ENCODE peak calls at places on chromosomes 7 and 10, in four cellular contexts. D is glutamatergic neuron; I is AG04450; A is CD4-positive, alpha-beta T cell. K is an unnamed sample.

GRCh38 chr10:108014902-108015177 is 850.3 kb upstream of the SORCS1 start:
- DNase-seq in D (no peak), I (no peak), A (no peak), K (no peak)

GRCh38 chr7:128099204-128099671 is 68.0 kb upstream of the LRRC4 start:
- DNase-seq in D (no peak), I (no peak), A (no peak), K (no peak)

GRCh38 chr10:17910144-17910789 is 41.5 kb upstream of the SLC39A12 start:
- DNase-seq in D (peak), I (peak), A (no peak), K (peak)

GRCh38 chr7:150432915-150433892 is 17.2 kb upstream of the GIMAP8 start:
- DNase-seq in D (no peak), I (no peak), A (no peak), K (no peak)

GRCh38 chr7:150858236-150859197 is 6.2 kb downstream of the AOC1 start:
- DNase-seq in D (no peak), I (no peak), A (no peak), K (no peak)

GRCh38 chr7:75809396-75809795 is 4.2 kb downstream of the CCL24 start:
- DNase-seq in D (no peak), I (no peak), A (no peak), K (no peak)

GRCh38 chr10:529831-530230 is 159.6 kb downstream of the DIP2C start:
- DNase-seq in D (no peak), I (no peak), A (no peak), K (no peak)

GRCh38 chr7:117041007-117041406 is 87.7 kb downstream of the ST7 start:
- DNase-seq in D (no peak), I (peak), A (no peak), K (no peak)

GRCh38 chr10:120574986-120575385 is 118.0 kb downstream of the PLPP4 start:
- DNase-seq in D (no peak), I (no peak), A (no peak), K (no peak)

GRCh38 chr10:101071266-101071884 is 9.6 kb downstream of the KAZALD1 start:
- DNase-seq in D (no peak), I (no peak), A (no peak), K (no peak)

GRCh38 chr10:17203416-17203815 is 1.9 kb upstream of the TRDMT1 start:
- DNase-seq in D (no peak), I (no peak), A (no peak), K (no peak)

GRCh38 chr10:54758791-54759190 is 42.2 kb downstream of the PCDH15 start:
- DNase-seq in D (no peak), I (no peak), A (no peak), K (no peak)

GRCh38 chr10:56139405-56139804 is 221.7 kb downstream of the ZWINT start:
- DNase-seq in D (no peak), I (no peak), A (no peak), K (no peak)

GRCh38 chr10:73734028-73734720 is 10.0 kb upstream of the SEC24C start:
- DNase-seq in D (no peak), I (no peak), A (no peak), K (no peak)

GRCh38 chr7:155881471-155882350 is 69.4 kb upstream of the SHH start:
- DNase-seq in D (no peak), I (no peak), A (no peak), K (no peak)

GRCh38 chr7:87600130-87601124 is at the start of gene ABCB1:
- DNase-seq in D (peak), I (no peak), A (peak), K (peak)

GRCh38 chr10:111874586-111874985 is 309.0 kb downstream of the GPAM start:
- DNase-seq in D (no peak), I (no peak), A (no peak), K (no peak)

GRCh38 chr10:28302668-28303488 is at the start of gene MPP7:
- DNase-seq in D (peak), I (peak), A (peak), K (peak)
- TF ChIP-seq CTCF in D (no peak), I (peak), A (peak), K (peak)

GRCh38 chr7:34087892-34088891 is 182.9 kb downstream of the BMPER start:
- DNase-seq in D (peak), I (no peak), A (no peak), K (peak)
- TF ChIP-seq CTCF in D (peak), I (peak), A (no peak), K (peak)

DNA sequence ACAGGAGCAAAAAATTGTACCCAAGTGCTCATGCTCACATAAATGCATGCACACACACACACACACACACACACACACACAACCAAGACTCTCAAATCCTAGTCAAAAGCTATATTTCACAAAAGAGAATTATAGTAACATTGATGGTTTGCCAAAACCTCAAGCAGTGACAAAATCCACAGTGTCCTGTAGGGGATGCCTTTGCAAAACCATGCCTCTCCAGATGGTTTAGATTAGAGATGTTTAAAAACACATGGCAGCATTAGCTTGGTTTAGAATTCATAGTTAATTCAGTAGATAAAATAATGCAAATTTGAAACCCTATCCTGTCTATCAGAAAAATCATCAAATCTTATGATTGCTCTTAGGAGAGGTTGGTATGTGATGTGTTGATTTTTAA is 232.2 kb downstream of the DYNC1I1 start:
- DNase-seq in D (no peak), I (no peak), A (no peak), K (no peak)
- TF ChIP-seq CTCF in D (no peak), I (no peak), A (no peak), K (no peak)

DNA sequence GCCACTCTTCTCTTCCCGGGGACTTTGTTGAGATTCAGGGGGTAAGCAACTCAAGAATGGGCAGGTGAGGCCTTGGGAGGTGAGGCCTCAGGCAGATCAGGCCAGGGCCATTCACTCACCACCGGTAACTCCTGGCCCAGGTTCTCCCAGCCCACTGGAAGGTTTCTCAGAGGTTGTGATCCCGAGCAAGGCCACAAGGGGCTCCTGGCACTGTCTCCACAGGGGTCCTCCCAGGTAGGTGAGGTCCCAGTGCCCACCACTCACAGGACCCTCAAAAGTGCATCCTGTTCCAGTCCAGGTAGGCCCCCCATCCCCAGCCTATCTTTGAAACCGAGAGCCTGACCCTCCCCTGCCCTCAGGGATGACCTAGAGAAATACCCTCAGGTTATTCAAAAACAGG is 236.1 kb downstream of the BUB3 start:
- DNase-seq in D (no peak), I (no peak), A (no peak), K (no peak)
- TF ChIP-seq CTCF in D (no peak), I (no peak), A (no peak), K (no peak)